ENCODE peak calls at places on chromosomes 3 and 15, in four cellular contexts. X is mesendoderm, I is IMR-90, V is H1. T is an unnamed sample.
A peak's percentile ranks its signal among the peaks of the same experiment; 100 is the strongest.

GRCh38 chr15:38243278-38243677 is 9.4 kb upstream of the SPRED1 start:
- DNase-seq in X (no peak), I (no peak), V (no peak), T (no peak)

GRCh38 chr15:94383706-94384105 is 152.3 kb downstream of the MCTP2 start:
- DNase-seq in X (no peak), I (peak; percentile 18), V (no peak), T (no peak)

GRCh38 chr3:59442056-59442455 is 392.2 kb upstream of the CFAP20DC start:
- DNase-seq in X (no peak), I (no peak), V (no peak), T (no peak)

GRCh38 chr3:49132437-49133225 is at the start of gene LAMB2:
- DNase-seq in X (peak; percentile 97), I (peak; percentile 74), V (peak; percentile 88), T (peak; percentile 82)

GRCh38 chr15:52546031-52546751 is 17.5 kb upstream of the MYO5A start:
- DNase-seq in X (peak; percentile 31), I (no peak), V (no peak), T (peak; percentile 38)

GRCh38 chr3:59608356-59608755 is 558.5 kb upstream of the CFAP20DC start:
- DNase-seq in X (no peak), I (no peak), V (no peak), T (no peak)

GRCh38 chr15:85766007-85766831 is 28.5 kb downstream of the KLHL25 start:
- DNase-seq in X (peak; percentile 15), I (no peak), V (peak; percentile 61), T (no peak)

GRCh38 chr15:34223904-34224596 is 766 bp upstream of the EMC4 start:
- DNase-seq in X (no peak), I (peak; percentile 13), V (no peak), T (no peak)

GRCh38 chr3:191131305-191131704 is 67.7 kb upstream of the OSTN start:
- DNase-seq in X (no peak), I (no peak), V (no peak), T (no peak)

GRCh38 chr3:32996046-32996754 is 44.8 kb downstream of the CCR4 start:
- DNase-seq in X (no peak), I (no peak), V (no peak), T (no peak)

GRCh38 chr15:75201609-75202250 is at the start of gene C15orf39:
- DNase-seq in X (peak; percentile 72), I (peak; percentile 52), V (peak; percentile 89), T (peak; percentile 83)

GRCh38 chr3:170690133-170690981 is 104.5 kb upstream of the SLC7A14 start:
- DNase-seq in X (peak; percentile 75), I (peak; percentile 52), V (peak; percentile 88), T (peak; percentile 62)

GRCh38 chr3:175226444-175226843 is 367.3 kb downstream of the NAALADL2 start:
- DNase-seq in X (no peak), I (no peak), V (no peak), T (no peak)

GRCh38 chr3:117681619-117682018 is 972.0 kb downstream of the TUSC7 start:
- DNase-seq in X (no peak), I (peak; percentile 87), V (no peak), T (no peak)

GRCh38 chr3:20739814-20740213 is 553.8 kb upstream of the SGO1 start:
- DNase-seq in X (no peak), I (no peak), V (no peak), T (no peak)

GRCh38 chr3:180252683-180253082 is 215.9 kb upstream of the PEX5L start:
- DNase-seq in X (no peak), I (no peak), V (no peak), T (no peak)

GRCh38 chr3:107263269-107264021 is 113.8 kb upstream of the CCDC54 start:
- DNase-seq in X (peak; percentile 16), I (no peak), V (no peak), T (no peak)

GRCh38 chr3:99929409-99930139 is 111.9 kb downstream of the CMSS1 start:
- DNase-seq in X (peak; percentile 72), I (peak; percentile 59), V (no peak), T (no peak)

GRCh38 chr3:60743631-60744164 is 507.6 kb downstream of the FHIT start:
- DNase-seq in X (peak; percentile 81), I (no peak), V (peak; percentile 48), T (peak; percentile 51)

GRCh38 chr3:119681279-119681678 is 4.1 kb upstream of the COX17 start:
- DNase-seq in X (peak; percentile 49), I (peak; percentile 58), V (no peak), T (no peak)

GRCh38 chr15:49817100-49817499 is 196.3 kb downstream of the DTWD1 start:
- DNase-seq in X (no peak), I (no peak), V (no peak), T (no peak)

GRCh38 chr3:57026918-57027317 is 33.5 kb upstream of the SPATA12 start:
- DNase-seq in X (no peak), I (peak; percentile 56), V (no peak), T (no peak)

GRCh38 chr3:123678108-123678511 is 93.3 kb upstream of the HACD2 start:
- DNase-seq in X (no peak), I (peak; percentile 97), V (no peak), T (no peak)

GRCh38 chr15:89662893-89663673 is 7.8 kb upstream of the KIF7 start:
- DNase-seq in X (peak; percentile 68), I (peak; percentile 92), V (no peak), T (peak; percentile 63)

GRCh38 chr3:11509175-11510000 is 134.3 kb downstream of the VGLL4 start:
- DNase-seq in X (peak; percentile 74), I (peak; percentile 96), V (peak; percentile 48), T (no peak)

GRCh38 chr3:146834917-146835316 is 229.8 kb upstream of the PLSCR5 start:
- DNase-seq in X (no peak), I (no peak), V (no peak), T (no peak)

GRCh38 chr3:126277629-126278378 is 79.4 kb downstream of the KLF15 start:
- DNase-seq in X (no peak), I (no peak), V (peak; percentile 42), T (no peak)

GRCh38 chr3:58492385-58492970 is 582 bp downstream of the KCTD6 start:
- DNase-seq in X (no peak), I (no peak), V (no peak), T (no peak)

GRCh38 chr15:97748576-97748975 is 211.9 kb upstream of the ARRDC4 start:
- DNase-seq in X (no peak), I (no peak), V (no peak), T (no peak)

GRCh38 chr15:68326711-68327412 is 49.3 kb downstream of the FEM1B start:
- DNase-seq in X (no peak), I (no peak), V (no peak), T (no peak)

GRCh38 chr3:152243301-152243711 is 25.4 kb upstream of the MBNL1 start:
- DNase-seq in X (no peak), I (no peak), V (no peak), T (no peak)

GRCh38 chr15:96027501-96027900 is 303.0 kb upstream of the NR2F2 start:
- DNase-seq in X (no peak), I (no peak), V (no peak), T (no peak)

DNA sequence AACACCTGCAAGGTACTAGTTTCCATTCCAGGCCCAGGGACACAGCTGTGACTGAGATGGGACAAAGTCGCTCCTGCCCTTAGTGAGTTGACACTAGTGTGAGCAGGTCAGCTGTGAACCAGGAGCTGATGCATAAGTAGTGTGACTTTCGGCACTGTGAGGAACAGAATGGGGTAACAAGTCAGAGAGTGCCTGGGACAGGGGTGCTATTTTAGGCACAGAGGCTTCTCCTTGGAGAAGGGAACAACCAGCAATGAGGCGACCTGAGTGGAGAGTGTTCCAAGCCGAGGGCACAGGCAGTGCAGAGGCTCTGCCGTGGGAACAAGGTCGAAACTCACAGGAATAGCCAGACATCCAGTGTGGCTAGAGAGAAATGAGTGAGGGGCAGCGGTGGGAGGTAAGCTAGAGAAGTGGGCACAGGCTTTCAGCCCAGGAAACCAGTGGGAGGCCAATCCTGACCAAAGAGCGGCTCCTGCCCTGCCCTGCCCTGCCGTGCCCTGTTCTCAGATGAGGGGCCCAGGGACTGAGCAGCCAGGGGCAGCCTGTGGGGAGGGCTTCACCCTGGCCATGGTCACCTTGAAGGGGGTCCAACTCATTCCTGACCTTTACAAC is 14.2 kb downstream of the DNAH1 start:
- DNase-seq in X (no peak), I (no peak), V (no peak), T (no peak)
- H3K23ac ChIP-seq in X (no peak overlapping the region), I (no peak overlapping the region), V (no peak overlapping the region), T (no peak overlapping the region)

DNA sequence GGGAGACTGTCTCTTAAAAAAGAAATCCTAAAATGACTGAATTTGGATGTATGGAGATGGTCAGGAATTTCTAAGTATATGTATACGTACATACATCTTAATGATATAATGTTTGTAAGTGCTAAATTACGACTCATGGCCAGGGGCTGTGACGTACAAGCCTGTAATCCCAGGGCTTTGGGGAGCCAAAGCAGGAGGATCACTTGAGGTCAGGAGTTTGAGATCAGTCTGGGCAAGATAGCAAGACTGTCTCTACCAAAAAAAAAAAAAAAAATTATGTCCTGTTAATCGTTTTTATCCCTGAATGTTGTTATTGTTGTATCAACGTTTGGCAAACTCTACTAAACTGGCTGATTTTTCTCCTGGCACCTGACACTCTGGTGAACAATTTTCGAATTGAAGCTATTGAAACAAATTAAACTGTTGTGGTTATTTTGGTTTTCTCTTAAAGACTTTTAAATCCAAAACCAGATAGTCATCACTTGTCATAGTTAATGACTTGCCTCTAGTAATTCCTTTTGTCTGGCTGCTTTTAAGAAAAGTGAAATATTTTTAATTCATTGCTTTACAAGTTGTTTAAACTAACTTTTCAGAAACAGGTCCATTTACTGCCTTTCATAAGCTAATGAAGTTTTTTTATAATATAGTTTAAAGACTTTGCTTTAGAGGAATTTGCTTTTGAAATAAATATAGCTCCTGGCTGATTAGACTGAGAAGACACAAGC is 7.0 kb downstream of the MORF4L1 start:
- DNase-seq in X (no peak), I (peak; percentile 40), V (no peak), T (no peak)
- H3K4ac ChIP-seq in X (no peak overlapping the region), I (peak overlapping the region; percentile 37), V (no peak overlapping the region), T (no peak overlapping the region)

GRCh38 chr3:70614111-70614510 is 301.7 kb upstream of the MDFIC2 start:
- DNase-seq in X (no peak), I (no peak), V (no peak), T (no peak)
- H4K5ac ChIP-seq in X (no peak overlapping the region), I (no peak overlapping the region), V (no peak overlapping the region), T (no peak overlapping the region)

GRCh38 chr3:9932843-9933560 is 632 bp upstream of the CRELD1 start:
- DNase-seq in X (peak; percentile 90), I (peak; percentile 72), V (peak; percentile 91), T (peak; percentile 90)

GRCh38 chr3:9932535-9932842 is 1.1 kb upstream of the CRELD1 start:
- DNase-seq in X (no peak), I (no peak), V (no peak), T (no peak)

GRCh38 chr3:9934235-9934621 is 594 bp downstream of the CRELD1 start:
- DNase-seq in X (no peak), I (no peak), V (no peak), T (no peak)

GRCh38 chr3:9934993-9935392 is 1.4 kb downstream of the CRELD1 start:
- DNase-seq in X (no peak), I (no peak), V (no peak), T (no peak)

DNA sequence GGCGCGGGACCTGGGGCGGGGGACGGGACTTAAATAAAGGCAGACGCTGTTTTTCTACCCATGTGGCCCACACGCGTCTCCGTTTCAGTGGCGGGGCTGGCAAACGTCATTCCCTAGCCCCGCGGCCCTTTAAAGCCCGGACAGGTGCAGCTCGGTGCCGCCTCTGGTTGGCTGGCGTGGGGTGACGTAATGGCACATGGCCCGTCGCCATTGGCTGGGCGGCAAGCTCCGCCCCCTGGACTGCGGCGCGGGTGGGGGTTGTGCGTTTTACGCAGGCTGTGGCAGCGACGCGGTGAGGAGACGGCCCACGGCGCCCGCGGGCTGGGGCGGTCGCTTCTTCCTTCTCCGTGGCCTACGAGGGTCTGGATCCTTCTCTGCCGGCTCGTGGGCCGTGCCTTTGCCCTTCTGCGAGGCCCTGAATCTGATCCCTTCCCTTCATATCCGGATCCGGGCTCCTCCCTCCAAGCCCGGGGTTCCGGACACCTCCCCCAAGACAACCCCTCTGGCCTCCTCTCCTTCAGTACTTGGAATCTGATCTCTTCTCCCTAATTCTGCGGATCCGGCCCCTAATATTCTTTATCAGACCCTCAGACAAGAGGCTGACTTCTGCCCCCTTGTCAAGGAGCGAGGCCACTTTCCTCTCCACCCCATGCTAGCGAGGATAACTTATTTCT is at the start of gene CRELD1:
- DNase-seq in X (peak; percentile 95), I (peak; percentile 86), V (peak; percentile 98), T (peak; percentile 95)
- H3K23ac ChIP-seq in X (peak within 1 kb of the TSS; percentile 98), I (peak within 1 kb of the TSS; percentile 29), V (no peak within 1 kb of the TSS), T (no peak within 1 kb of the TSS)

T was measured in H9.